ENCODE peak calls at places on chromosome 2, in nine cellular contexts. R is MV-4-11; M is hippocampal formation; Q is cerebellar cortex; T is activated CD8-positive, alpha-beta T cell treated with anti-CD3 and anti-CD28 coated beads for 36 hours; U is Calu3; G is omental fat pad; C is GM19239; H is Right ventricle myocardium superior. W is an unnamed sample.

GRCh38 chr2:20421336-20421987 is 25.4 kb upstream of the RHOB start:
- DNase-seq in M (no peak), H (no peak), T (no peak), C (no peak), Q (no peak), G (no peak), R (no peak), U (no peak), W (no peak)

GRCh38 chr2:168626096-168626495 is 170.0 kb downstream of the CERS6 start:
- DNase-seq in U (no peak), Q (no peak), H (no peak), C (no peak), G (no peak), M (no peak), T (no peak), R (peak), W (no peak)

GRCh38 chr2:120267348-120267747 is 14.7 kb downstream of the RALB start:
- DNase-seq in H (no peak), M (no peak), Q (no peak), T (no peak), G (no peak), R (no peak), C (no peak), U (no peak), W (no peak)

GRCh38 chr2:9388102-9388735 is 35.1 kb downstream of the ITGB1BP1 start:
- DNase-seq in C (no peak), T (no peak), H (no peak), Q (no peak), G (no peak), R (no peak), U (no peak), M (no peak), W (no peak)

GRCh38 chr2:15747698-15748471 is 156.2 kb downstream of the DDX1 start:
- DNase-seq in C (no peak), H (no peak), U (no peak), G (no peak), Q (no peak), M (no peak), R (no peak), T (no peak), W (no peak)

GRCh38 chr2:86295071-86295470 is 42.4 kb downstream of the REEP1 start:
- DNase-seq in C (no peak), T (no peak), U (no peak), Q (no peak), M (no peak), G (no peak), R (no peak), H (no peak), W (no peak)

GRCh38 chr2:27870724-27871123 is 19.5 kb downstream of the RBKS start:
- DNase-seq in M (no peak), Q (no peak), U (no peak), C (no peak), G (no peak), H (no peak), T (no peak), R (no peak), W (no peak)

GRCh38 chr2:10980071-10980470 is 68.3 kb downstream of the KCNF1 start:
- DNase-seq in T (no peak), H (no peak), C (no peak), M (no peak), U (no peak), G (no peak), Q (no peak), R (no peak), W (no peak)

GRCh38 chr2:86062043-86062442 is 43.6 kb downstream of the POLR1A start:
- DNase-seq in U (no peak), Q (no peak), H (no peak), T (no peak), M (no peak), C (no peak), R (no peak), G (no peak), W (no peak)

W was measured in NCI-H446 treated with DMSO at 0.1 percent for 48 hours.